ENCODE peak calls at places on chromosome 17, in four cellular contexts. J is stomach, W is IMR-90, U is heart right ventricle. H is an unnamed sample.
A peak's percentile ranks its signal among the peaks of the same experiment; 100 is the strongest.

GRCh38 chr17:48472485-48473281 is 42.7 kb upstream of the SKAP1 start:
- DNase-seq in J (no peak), W (peak; percentile 94), U (no peak), H (no peak)

GRCh38 chr17:7729841-7730240 is 12.3 kb downstream of the DNAH2 start:
- DNase-seq in J (no peak), W (no peak), U (no peak), H (no peak)

GRCh38 chr17:19426631-19427030 is 15.6 kb downstream of the RNF112 start:
- DNase-seq in J (no peak), W (no peak), U (no peak), H (no peak)

GRCh38 chr17:50101346-50102163 is 6.4 kb downstream of the PDK2 start:
- DNase-seq in J (peak; percentile 73), W (peak; percentile 26), U (peak; percentile 49), H (no peak)

GRCh38 chr17:17749921-17750320 is 68.7 kb downstream of the RAI1 start:
- DNase-seq in J (peak; percentile 48), W (peak; percentile 43), U (no peak), H (peak; percentile 62)

GRCh38 chr17:57995076-57995956 is 7.3 kb upstream of the VEZF1 start:
- DNase-seq in J (peak; percentile 66), W (peak; percentile 81), U (peak; percentile 29), H (peak; percentile 58)

GRCh38 chr17:781920-782731 is at the start of the genes GLOD4 and MRM3:
- DNase-seq in J (peak; percentile 97), W (peak; percentile 85), U (peak; percentile 94), H (peak; percentile 93)

GRCh38 chr17:51103451-51103850 is 17.2 kb downstream of the SPAG9 start:
- DNase-seq in J (peak; percentile 4), W (no peak), U (no peak), H (peak; percentile 47)

GRCh38 chr17:61409301-61410099 is 9.9 kb downstream of the TBX2 start:
- DNase-seq in J (peak; percentile 69), W (peak; percentile 78), U (peak; percentile 74), H (no peak)

GRCh38 chr17:8806206-8807069 is 7.3 kb upstream of the MFSD6L start:
- DNase-seq in J (no peak), W (no peak), U (no peak), H (no peak)

GRCh38 chr17:43839670-43840101 is 6.7 kb upstream of the MPP3 start:
- DNase-seq in J (peak; percentile 74), W (no peak), U (no peak), H (no peak)

GRCh38 chr17:44197980-44198720 is 1.5 kb downstream of the ATXN7L3 start:
- DNase-seq in J (no peak), W (peak; percentile 41), U (no peak), H (peak; percentile 55)

GRCh38 chr17:42759982-42760651 is 910 bp upstream of the RAMP2 start:
- DNase-seq in J (no peak), W (no peak), U (no peak), H (no peak)

GRCh38 chr17:39678340-39679116 is 9.3 kb downstream of the PGAP3 start:
- DNase-seq in J (peak; percentile 69), W (no peak), U (no peak), H (no peak)

GRCh38 chr17:68054296-68054900 is 18.9 kb downstream of the KPNA2 start:
- DNase-seq in J (peak; percentile 32), W (peak; percentile 84), U (no peak), H (peak; percentile 57)

GRCh38 chr17:33396818-33397217 is 103.7 kb upstream of the ASIC2 start:
- DNase-seq in J (no peak), W (no peak), U (no peak), H (no peak)

GRCh38 chr17:62761884-62762283 is 46.2 kb downstream of the MARCHF10 start:
- DNase-seq in J (no peak), W (no peak), U (no peak), H (no peak)

GRCh38 chr17:13337864-13338371 is 263.8 kb downstream of the HS3ST3A1 start:
- DNase-seq in J (no peak), W (peak; percentile 78), U (no peak), H (no peak)

GRCh38 chr17:20218231-20218630 is 209.1 kb downstream of the SPECC1 start:
- DNase-seq in J (no peak), W (no peak), U (no peak), H (no peak)

GRCh38 chr17:38815576-38816193 is 9.4 kb downstream of the CWC25 start:
- DNase-seq in J (no peak), W (peak; percentile 59), U (no peak), H (no peak)

GRCh38 chr17:35423761-35424160 is 8.5 kb downstream of the SLFN12 start:
- DNase-seq in J (no peak), W (peak; percentile 36), U (no peak), H (no peak)

GRCh38 chr17:34764716-34765115 is 185.3 kb downstream of the TMEM132E start:
- DNase-seq in J (no peak), W (no peak), U (no peak), H (no peak)

GRCh38 chr17:37747222-37747621 is 2.4 kb upstream of the HNF1B start:
- DNase-seq in J (no peak), W (no peak), U (no peak), H (no peak)

GRCh38 chr17:37744961-37745800 is at the start of gene HNF1B:
- DNase-seq in J (peak; percentile 75), W (no peak), U (no peak), H (peak; percentile 69)

GRCh38 chr17:37746617-37747016 is 1.8 kb upstream of the HNF1B start:
- DNase-seq in J (no peak), W (no peak), U (no peak), H (no peak)

GRCh38 chr17:37744633-37744927 is 279 bp downstream of the HNF1B start:
- DNase-seq in J (no peak), W (no peak), U (no peak), H (no peak)

GRCh38 chr17:37745801-37746426 is 1.1 kb upstream of the HNF1B start:
- DNase-seq in J (no peak), W (no peak), U (no peak), H (no peak)
- H3K4me3 ChIP-seq in J (peak overlapping the region; percentile 48), W (no peak overlapping the region), U (no peak overlapping the region), H (peak overlapping the region; percentile 23)

DNA sequence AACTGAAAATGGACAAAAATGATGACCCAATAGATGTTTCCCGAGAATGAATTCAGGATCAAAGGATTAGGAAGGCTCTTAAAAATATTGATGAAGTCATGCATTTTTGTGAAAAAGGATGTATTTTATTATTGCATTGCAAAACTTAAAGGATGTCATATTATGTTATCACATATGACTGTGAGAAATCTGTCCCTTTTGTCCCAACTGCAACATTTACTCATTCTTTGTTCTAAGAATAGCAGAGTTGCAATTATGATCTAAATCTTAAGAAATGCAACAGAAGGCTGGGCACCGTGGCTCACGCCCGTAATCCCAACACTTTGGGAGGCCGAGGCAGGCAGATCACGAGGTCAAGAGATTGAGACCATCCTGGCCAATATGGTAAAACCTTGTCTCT is 13.1 kb upstream of the MYH13 start:
- DNase-seq in J (no peak), W (no peak), U (no peak), H (no peak)
- H3K4me3 ChIP-seq in J (no peak overlapping the region), W (no peak overlapping the region), U (no peak overlapping the region), H (no peak overlapping the region)

DNA sequence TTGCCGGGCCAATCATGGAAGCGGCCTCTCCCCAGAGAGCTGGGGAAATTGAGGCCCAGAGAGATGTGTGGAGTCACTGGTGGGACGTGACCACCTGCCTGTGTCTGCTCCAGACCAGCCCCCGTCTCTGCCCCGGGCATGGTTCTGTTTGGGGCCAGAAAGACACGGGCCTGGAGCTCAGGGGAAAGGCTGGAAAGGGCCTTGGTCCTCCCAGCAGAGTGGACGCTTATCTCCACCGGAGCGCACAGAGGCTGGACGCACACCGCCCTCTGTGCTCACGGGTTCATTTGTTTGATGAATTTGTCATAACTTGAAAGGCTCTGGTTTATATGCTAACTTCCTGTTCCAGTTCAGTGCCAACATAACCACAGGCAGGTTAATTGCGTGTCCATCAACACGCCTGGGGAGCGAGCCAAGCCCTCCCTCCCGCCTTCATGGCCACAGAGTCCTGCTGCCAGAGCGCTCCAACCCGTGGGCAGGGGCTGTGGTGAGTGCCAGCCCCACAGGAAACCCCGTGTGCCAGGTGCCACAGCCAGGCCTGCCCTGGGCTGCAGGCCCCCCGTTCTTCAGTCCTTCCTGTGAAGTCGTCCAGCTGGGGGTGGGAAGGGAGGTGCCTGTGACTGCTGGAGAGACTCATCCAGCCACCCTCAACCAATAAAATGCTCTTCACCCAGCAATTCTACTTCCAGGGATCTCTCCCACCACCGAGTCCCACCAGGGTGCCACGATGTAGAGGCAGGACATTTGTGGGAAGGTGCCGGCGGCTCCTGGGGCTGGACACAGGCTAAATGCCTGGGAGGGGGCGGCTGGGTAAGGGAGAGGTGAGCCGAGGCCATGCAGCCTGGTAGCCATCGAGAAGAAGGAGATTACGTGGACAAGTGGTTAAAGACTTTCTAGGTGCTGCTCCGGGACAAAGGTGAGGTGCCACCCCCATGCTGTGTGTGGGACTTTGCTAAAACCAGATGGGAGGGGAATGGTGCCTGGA is 29.4 kb upstream of the BAHCC1 start:
- DNase-seq in J (peak; percentile 95), W (peak; percentile 81), U (no peak), H (peak; percentile 89)
- H3K4me3 ChIP-seq in J (peak overlapping the region; percentile 23), W (no peak overlapping the region), U (peak overlapping the region; percentile 40), H (no peak overlapping the region)

GRCh38 chr17:6669479-6670212 is 18.1 kb downstream of the C17orf100 start:
- DNase-seq in J (no peak), W (no peak), U (no peak), H (no peak)

GRCh38 chr17:6668727-6669425 is 17.3 kb downstream of the C17orf100 start:
- DNase-seq in J (no peak), W (no peak), U (no peak), H (no peak)

GRCh38 chr17:6670999-6671398 is 19.4 kb downstream of the C17orf100 start:
- DNase-seq in J (no peak), W (no peak), U (no peak), H (no peak)

GRCh38 chr17:6670571-6670970 is 19.0 kb downstream of the C17orf100 start:
- DNase-seq in J (no peak), W (no peak), U (no peak), H (no peak)

DNA sequence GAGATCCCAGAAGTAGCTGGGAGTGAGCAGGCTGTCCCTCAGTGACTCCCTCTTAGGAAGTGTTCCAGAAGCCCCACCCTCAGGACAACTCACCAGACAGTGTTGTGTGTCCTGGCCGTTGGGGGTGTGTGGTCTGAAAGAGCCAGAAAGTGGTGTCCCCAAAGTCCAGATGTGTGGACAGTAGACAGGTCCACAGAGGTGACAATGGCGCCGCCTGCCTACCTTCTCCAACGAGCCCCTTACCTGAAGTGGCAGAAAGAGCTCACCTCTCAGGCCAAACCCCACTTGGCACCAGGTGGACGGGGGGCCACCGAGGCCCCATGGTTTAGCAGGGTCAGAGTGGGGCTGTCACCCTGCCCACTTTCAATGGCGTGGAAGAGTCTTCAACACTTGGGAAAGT is 19.9 kb downstream of the C17orf100 start:
- DNase-seq in J (no peak), W (no peak), U (no peak), H (no peak)
- H3K4me3 ChIP-seq in J (no peak overlapping the region), W (no peak overlapping the region), U (no peak overlapping the region), H (no peak overlapping the region)